ENCODE peak calls at places on chromosomes 7 and 10, in eight cellular contexts. P is lower lobe of right lung, J is caudate nucleus, N is foreskin keratinocyte, D is T-cell, S is WTC11, L is retinal pigment epithelial cell, B is GM12878. Y is an unnamed sample.

GRCh38 chr7:11193888-11194287 is 220.2 kb downstream of the PHF14 start:
- DNase-seq in S (no peak), B (no peak), D (no peak), L (no peak), N (no peak), P (no peak), J (no peak), Y (no peak)

GRCh38 chr10:55449981-55450380 is 649.0 kb upstream of the PCDH15 start:
- DNase-seq in B (no peak), P (no peak), N (no peak), D (no peak), J (no peak), L (no peak), S (no peak), Y (no peak)

GRCh38 chr7:123749537-123749857 is 694 bp upstream of the WASL start:
- DNase-seq in L (peak; percentile 39), P (peak; percentile 60), B (no peak), J (no peak), S (no peak), N (no peak), D (no peak), Y (peak; percentile 83)

GRCh38 chr7:16926861-16927260 is 45.1 kb upstream of the AGR3 start:
- DNase-seq in B (no peak), N (no peak), L (no peak), J (no peak), D (no peak), P (no peak), S (no peak), Y (no peak)

GRCh38 chr10:96229568-96230030 is 41.8 kb downstream of the BLNK start:
- DNase-seq in B (peak; percentile 24), N (peak; percentile 34), S (peak; percentile 88), J (peak; percentile 33), P (peak; percentile 87), L (peak; percentile 19), D (peak; percentile 72), Y (peak; percentile 12)

GRCh38 chr7:102916426-102916825 is 3.6 kb downstream of the LRRC17 start:
- DNase-seq in D (no peak), J (no peak), B (no peak), L (no peak), P (no peak), S (no peak), N (no peak), Y (no peak)

GRCh38 chr7:153564391-153564790 is 487.8 kb upstream of the DPP6 start:
- DNase-seq in P (no peak), B (no peak), D (no peak), N (no peak), L (no peak), S (no peak), J (no peak), Y (no peak)

GRCh38 chr7:120180221-120180620 is 92.8 kb upstream of the KCND2 start:
- DNase-seq in D (no peak), P (no peak), N (no peak), S (no peak), J (no peak), B (no peak), L (no peak), Y (no peak)

GRCh38 chr7:22319424-22320403 is 37.2 kb downstream of the RAPGEF5 start:
- DNase-seq in L (no peak), J (no peak), S (no peak), B (no peak), N (no peak), D (no peak), P (no peak), Y (no peak)

GRCh38 chr7:149720372-149721083 is 52.9 kb downstream of the ZNF467 start:
- DNase-seq in N (no peak), J (peak; percentile 77), L (no peak), B (no peak), S (no peak), P (no peak), D (no peak), Y (no peak)

GRCh38 chr7:91263359-91264082 is 712 bp upstream of the FZD1 start:
- DNase-seq in J (no peak), D (no peak), L (no peak), S (peak; percentile 47), B (no peak), N (no peak), P (peak; percentile 67), Y (peak; percentile 45)

GRCh38 chr10:74925716-74926115 is 99.3 kb downstream of the KAT6B start:
- DNase-seq in B (no peak), P (no peak), J (no peak), D (no peak), L (no peak), N (no peak), S (no peak), Y (no peak)

GRCh38 chr7:83001362-83002040 is 161.2 kb downstream of the PCLO start:
- DNase-seq in P (no peak), N (peak; percentile 80), S (no peak), J (no peak), D (no peak), B (no peak), L (no peak), Y (no peak)

GRCh38 chr10:71974489-71975011 is 10.4 kb downstream of the CHST3 start:
- DNase-seq in S (no peak), P (no peak), B (no peak), J (no peak), L (no peak), N (peak; percentile 64), D (no peak), Y (no peak)

GRCh38 chr10:729213-729612 is 39.7 kb upstream of the DIP2C start:
- DNase-seq in N (no peak), L (no peak), S (no peak), P (no peak), J (no peak), B (no peak), D (no peak), Y (no peak)

GRCh38 chr10:13555884-13556529 is 27.2 kb upstream of the BEND7 start:
- DNase-seq in D (no peak), N (no peak), B (no peak), P (no peak), S (no peak), J (no peak), L (no peak), Y (peak; percentile 58)

GRCh38 chr10:12350167-12350872 is 973 bp downstream of the CAMK1D start:
- DNase-seq in P (peak; percentile 66), N (peak; percentile 24), J (no peak), S (peak; percentile 22), B (no peak), D (peak; percentile 58), L (no peak), Y (no peak)

GRCh38 chr10:52446391-52446790 is 132.3 kb downstream of the DKK1 start:
- DNase-seq in S (no peak), L (no peak), N (no peak), P (no peak), B (no peak), D (no peak), J (no peak), Y (no peak)

GRCh38 chr10:14621037-14621436 is 153.7 kb downstream of the FAM107B start:
- DNase-seq in J (no peak), L (no peak), S (no peak), B (no peak), N (no peak), P (no peak), D (no peak), Y (no peak)

GRCh38 chr10:4046722-4047354 is 261.8 kb upstream of the KLF6 start:
- DNase-seq in P (no peak), N (no peak), S (no peak), D (no peak), J (no peak), B (no peak), L (no peak), Y (no peak)

GRCh38 chr7:16826061-16826460 is 21.3 kb upstream of the AGR2 start:
- DNase-seq in D (no peak), P (no peak), B (no peak), N (no peak), S (no peak), L (no peak), J (no peak), Y (no peak)

GRCh38 chr7:42624471-42624870 is 287.4 kb downstream of the C7orf25 start:
- DNase-seq in J (no peak), P (no peak), B (no peak), S (no peak), N (no peak), D (no peak), L (no peak), Y (no peak)

GRCh38 chr7:17677408-17677807 is 262.9 kb downstream of the SNX13 start:
- DNase-seq in J (no peak), S (no peak), L (no peak), N (no peak), P (no peak), D (no peak), B (no peak), Y (no peak)

GRCh38 chr7:74207586-74207985 is 2.2 kb upstream of the LAT2 start:
- DNase-seq in D (no peak), P (no peak), N (no peak), S (no peak), J (no peak), L (no peak), B (no peak), Y (no peak)

GRCh38 chr10:75335191-75335590 is 66.4 kb downstream of the ZNF503 start:
- DNase-seq in D (no peak), N (no peak), P (no peak), L (no peak), J (no peak), B (no peak), S (no peak), Y (no peak)

GRCh38 chr7:138491612-138492386 is 31.7 kb downstream of the TRIM24 start:
- DNase-seq in P (no peak), L (peak; percentile 14), S (no peak), N (no peak), B (no peak), J (no peak), D (no peak), Y (no peak)

GRCh38 chr10:30725661-30726060 is 96.1 kb upstream of the LYZL2 start:
- DNase-seq in P (no peak), S (no peak), J (no peak), L (no peak), B (no peak), N (no peak), D (no peak), Y (no peak)

GRCh38 chr10:113047963-113048781 is 98.1 kb downstream of the TCF7L2 start:
- DNase-seq in P (no peak), S (peak; percentile 27), N (no peak), B (no peak), J (no peak), L (no peak), D (no peak), Y (no peak)

GRCh38 chr7:3893151-3893788 is 592.2 kb downstream of the SDK1 start:
- DNase-seq in P (no peak), D (no peak), J (no peak), L (no peak), N (no peak), S (no peak), B (no peak), Y (no peak)

GRCh38 chr7:149398195-149398820 is 62.6 kb downstream of the ZNF777 start:
- DNase-seq in B (no peak), J (no peak), P (no peak), N (no peak), D (no peak), S (no peak), L (no peak), Y (no peak)

GRCh38 chr7:109545686-109546085 is 976.0 kb downstream of the DNAJB9 start:
- DNase-seq in S (no peak), P (no peak), L (no peak), D (no peak), N (no peak), B (no peak), J (no peak), Y (no peak)

GRCh38 chr10:132459252-132460028 is 62.4 kb downstream of the PWWP2B start:
- DNase-seq in J (no peak), B (no peak), D (no peak), L (no peak), P (peak; percentile 42), N (no peak), S (peak; percentile 8), Y (no peak)

Y was measured in COR-L47.